ENCODE peak calls at places on chromosomes 13 and 19, in five cellular contexts. X, A, F, W and C are unnamed samples.

GRCh38 chr19:55353803-55354697 is 469 bp downstream of the COX6B2 start:
- DNase-seq in X (peak), A (no peak), F (peak), W (no peak), C (peak)

GRCh38 chr19:4583961-4584669 is 24.6 kb upstream of the SEMA6B start:
- DNase-seq in X (no peak), A (peak), F (no peak), W (no peak), C (peak)

GRCh38 chr19:49799798-49800376 is 13.2 kb downstream of the FUZ start:
- DNase-seq in X (no peak), A (no peak), F (no peak), W (no peak), C (no peak)

GRCh38 chr19:47726467-47726866 is 13.2 kb downstream of the EHD2 start:
- DNase-seq in X (no peak), A (peak), F (no peak), W (no peak), C (no peak)

GRCh38 chr19:39940221-39940833 is 5.9 kb upstream of the FCGBP start:
- DNase-seq in X (no peak), A (no peak), F (no peak), W (no peak), C (no peak)

GRCh38 chr19:44202974-44203373 is 9.4 kb upstream of the ZNF227 start:
- DNase-seq in X (no peak), A (no peak), F (no peak), W (no peak), C (no peak)

GRCh38 chr13:23212621-23213020 is 31.8 kb downstream of the SGCG start:
- DNase-seq in X (no peak), A (no peak), F (no peak), W (no peak), C (no peak)

GRCh38 chr19:6772028-6772865 is at the start of gene VAV1:
- DNase-seq in X (no peak), A (no peak), F (peak), W (no peak), C (peak)

GRCh38 chr19:7645159-7645558 is 8.2 kb downstream of the STXBP2 start:
- DNase-seq in X (no peak), A (no peak), F (no peak), W (no peak), C (no peak)

GRCh38 chr13:40271511-40271910 is 394.9 kb downstream of the FOXO1 start:
- DNase-seq in X (peak), A (no peak), F (no peak), W (no peak), C (no peak)

GRCh38 chr19:16836115-16836905 is 7.1 kb downstream of the SIN3B start:
- DNase-seq in X (peak), A (no peak), F (no peak), W (no peak), C (peak)

GRCh38 chr19:17737690-17738153 is 13.6 kb upstream of the FCHO1 start:
- DNase-seq in X (no peak), A (peak), F (no peak), W (no peak), C (no peak)

GRCh38 chr13:25489238-25489637 is 117.5 kb downstream of the ATP8A2 start:
- DNase-seq in X (no peak), A (no peak), F (no peak), W (no peak), C (no peak)

GRCh38 chr13:41610426-41610825 is 153.1 kb downstream of the RGCC start:
- DNase-seq in X (peak), A (peak), F (no peak), W (no peak), C (no peak)

GRCh38 chr19:19911150-19911549 is 10.4 kb downstream of the ZNF93 start:
- DNase-seq in X (no peak), A (no peak), F (no peak), W (no peak), C (no peak)

GRCh38 chr13:32040052-32040642 is 8.6 kb downstream of the FRY start:
- DNase-seq in X (no peak), A (no peak), F (no peak), W (no peak), C (no peak)

DNA sequence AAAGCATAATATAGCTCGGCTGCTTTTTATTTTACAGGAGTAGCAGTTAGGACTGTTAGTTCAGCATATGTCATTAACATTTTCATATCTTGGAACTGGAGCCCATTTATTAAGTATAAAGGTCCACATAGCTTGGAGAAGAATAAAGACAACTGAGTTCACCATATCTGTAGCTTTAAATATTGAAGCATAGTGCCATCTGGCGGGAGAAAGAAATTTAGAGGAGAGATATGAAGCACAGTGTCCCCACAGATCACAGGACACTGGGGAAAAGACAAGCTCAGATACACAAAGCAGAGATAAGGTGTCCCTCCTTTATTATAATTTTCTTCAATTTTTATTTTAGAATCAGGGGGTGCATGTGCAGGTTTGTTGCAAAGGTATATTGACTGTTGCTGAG is 104.7 kb upstream of the FREM2 start:
- DNase-seq in X (no peak), A (peak), F (no peak), W (no peak), C (no peak)
- TF ChIP-seq CTCF in X (peak), A (peak), F (no peak), W (peak), C (peak)

GRCh38 chr19:15374105-15374651 is 5.4 kb downstream of the AKAP8 start:
- DNase-seq in X (no peak), A (no peak), F (no peak), W (no peak), C (no peak)

GRCh38 chr19:15372891-15373301 is 6.7 kb downstream of the AKAP8 start:
- DNase-seq in X (no peak), A (no peak), F (no peak), W (no peak), C (no peak)

GRCh38 chr19:15374796-15375440 is 4.7 kb downstream of the AKAP8 start:
- DNase-seq in X (peak), A (no peak), F (no peak), W (no peak), C (no peak)

GRCh38 chr19:15372470-15372869 is 7.1 kb downstream of the AKAP8 start:
- DNase-seq in X (no peak), A (no peak), F (no peak), W (no peak), C (no peak)

GRCh38 chr19:15373644-15374043 is 5.9 kb downstream of the AKAP8 start:
- DNase-seq in X (no peak), A (no peak), F (no peak), W (no peak), C (no peak)
- TF ChIP-seq CTCF in X (no peak), A (no peak), F (no peak), W (no peak), C (no peak)

GRCh38 chr19:28217064-28217463 is 995.9 kb downstream of the UQCRFS1 start:
- DNase-seq in X (no peak), A (no peak), F (no peak), W (no peak), C (no peak)
- TF ChIP-seq CTCF in X (no peak), A (no peak), F (no peak), W (no peak), C (no peak)

GRCh38 chr13:100240109-100240779 is 151.4 kb downstream of the PCCA start:
- DNase-seq in X (no peak), A (no peak), F (no peak), W (no peak), C (no peak)

GRCh38 chr13:100234006-100234405 is 145.1 kb downstream of the PCCA start:
- DNase-seq in X (no peak), A (no peak), F (no peak), W (no peak), C (no peak)

GRCh38 chr13:100234524-100235136 is 145.7 kb downstream of the PCCA start:
- DNase-seq in X (no peak), A (peak), F (no peak), W (no peak), C (no peak)

GRCh38 chr13:100230813-100231575 is 142.1 kb downstream of the PCCA start:
- DNase-seq in X (no peak), A (no peak), F (no peak), W (no peak), C (no peak)

GRCh38 chr13:100235311-100235901 is 146.5 kb downstream of the PCCA start:
- DNase-seq in X (no peak), A (peak), F (no peak), W (no peak), C (no peak)
- TF ChIP-seq CTCF in X (peak), A (peak), F (peak), W (peak), C (peak)

GRCh38 chr13:91576590-91576989 is 178.2 kb downstream of the GPC5 start:
- DNase-seq in X (no peak), A (no peak), F (no peak), W (no peak), C (no peak)
- TF ChIP-seq CTCF in X (no peak), A (no peak), F (no peak), W (peak), C (peak)

DNA sequence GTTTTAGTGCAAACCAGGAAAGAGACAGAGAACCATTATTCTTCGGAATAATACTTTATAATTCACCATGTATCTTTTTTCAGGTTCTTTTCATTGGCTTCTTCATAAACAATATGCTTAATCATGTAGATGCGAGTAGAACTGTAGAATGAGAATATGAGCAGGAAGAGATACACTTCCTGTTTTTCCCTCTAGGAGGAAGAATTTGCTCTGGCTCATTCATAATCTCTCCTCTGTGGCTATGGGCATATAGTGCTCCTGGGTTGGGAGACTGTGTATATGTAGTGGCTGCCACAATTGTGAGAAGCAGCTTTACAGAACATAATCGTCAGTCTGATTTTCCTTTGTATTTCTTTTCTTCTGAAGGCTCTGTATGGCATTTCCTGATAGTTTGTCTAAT is 2.8 kb upstream of the DCLK1 start:
- DNase-seq in X (no peak), A (no peak), F (no peak), W (no peak), C (no peak)
- TF ChIP-seq CTCF in X (no peak), A (no peak), F (no peak), W (peak), C (no peak)

DNA sequence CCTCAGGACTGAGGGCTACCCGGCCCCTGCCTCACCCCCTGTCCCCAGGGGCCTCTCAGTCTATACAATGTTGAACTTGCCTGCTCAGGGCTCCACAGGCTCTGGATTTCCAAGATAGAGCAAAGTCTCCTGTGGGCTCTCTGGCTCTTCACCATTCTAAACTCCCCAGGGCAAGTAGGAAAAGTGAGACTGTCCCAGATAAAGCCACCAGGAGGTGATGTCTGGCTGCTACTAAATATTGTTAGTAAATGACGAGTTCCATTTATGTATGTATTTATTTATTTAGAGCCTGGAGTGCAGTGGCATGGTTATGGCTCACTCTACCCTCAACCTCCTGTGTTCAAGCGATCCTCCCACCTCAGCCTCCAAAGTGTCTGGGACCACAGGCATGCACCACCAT is 73.6 kb upstream of the SIAH3 start:
- DNase-seq in X (no peak), A (no peak), F (no peak), W (no peak), C (no peak)
- TF ChIP-seq CTCF in X (no peak), A (peak), F (no peak), W (no peak), C (peak)

GRCh38 chr13:114110091-114110829 is 22.2 kb downstream of the RASA3 start:
- DNase-seq in X (peak), A (peak), F (peak), W (no peak), C (peak)
- TF ChIP-seq CTCF in X (no peak), A (peak), F (peak), W (no peak), C (peak)